ENCODE peak calls at places on chromosome 9, in six cellular contexts. N, R, P, L, K and Y are unnamed samples.

GRCh38 chr9:37839491-37840461 is 39.2 kb downstream of the DCAF10 start:
- DNase-seq in N (no peak), L (peak; percentile 62), R (no peak), K (no peak), P (no peak), Y (peak; percentile 31)

GRCh38 chr9:25415723-25416122 is 262.5 kb downstream of the TUSC1 start:
- DNase-seq in K (no peak), R (no peak), P (no peak), L (no peak), N (no peak), Y (no peak)

GRCh38 chr9:126057036-126057435 is 269.6 kb upstream of the MVB12B start:
- DNase-seq in R (no peak), K (no peak), P (peak; percentile 32), N (no peak), L (no peak), Y (no peak)

GRCh38 chr9:1034271-1034670 is 15.9 kb upstream of the DMRT2 start:
- DNase-seq in K (no peak), L (no peak), R (no peak), P (peak; percentile 10), N (no peak), Y (no peak)

GRCh38 chr9:126745574-126746411 is 59.0 kb upstream of the ZBTB43 start:
- DNase-seq in P (no peak), R (no peak), N (no peak), K (no peak), L (no peak), Y (no peak)

GRCh38 chr9:113543286-113544000 is 79.9 kb downstream of the RGS3 start:
- DNase-seq in N (no peak), P (no peak), K (no peak), R (no peak), L (no peak), Y (no peak)

GRCh38 chr9:133470988-133471387 is 7.9 kb downstream of the SLC2A6 start:
- DNase-seq in L (no peak), N (no peak), P (no peak), R (no peak), K (peak; percentile 42), Y (no peak)

GRCh38 chr9:126261584-126262356 is 64.9 kb upstream of the MVB12B start:
- DNase-seq in K (peak; percentile 7), L (no peak), R (no peak), N (no peak), P (no peak), Y (no peak)

GRCh38 chr9:108654566-108654965 is 201.2 kb downstream of the ACTL7B start:
- DNase-seq in P (no peak), L (peak; percentile 53), R (peak; percentile 67), K (no peak), N (no peak), Y (no peak)

GRCh38 chr9:114894206-114894605 is 36.2 kb downstream of the TNFSF8 start:
- DNase-seq in N (no peak), R (no peak), P (no peak), L (peak; percentile 39), K (no peak), Y (no peak)

GRCh38 chr9:121222524-121223171 is 21.0 kb upstream of the RAB14 start:
- DNase-seq in N (no peak), L (peak; percentile 32), P (peak; percentile 77), K (no peak), R (peak; percentile 37), Y (peak; percentile 98)

GRCh38 chr9:110189001-110189400 is 19.0 kb downstream of the C9orf152 start:
- DNase-seq in P (no peak), L (no peak), R (no peak), N (no peak), K (peak; percentile 84), Y (no peak)

GRCh38 chr9:35398651-35399335 is 91.1 kb upstream of the RUSC2 start:
- DNase-seq in P (no peak), L (no peak), R (no peak), K (no peak), N (no peak), Y (no peak)

GRCh38 chr9:98284754-98285153 is 29.3 kb upstream of the TBC1D2 start:
- DNase-seq in L (no peak), R (no peak), P (no peak), K (no peak), N (no peak), Y (no peak)

GRCh38 chr9:21357479-21358290 is 7.0 kb upstream of the IFNA6 start:
- DNase-seq in P (no peak), L (no peak), R (no peak), N (no peak), K (peak; percentile 1), Y (no peak)

GRCh38 chr9:91193658-91194391 is 167.9 kb downstream of the AUH start:
- DNase-seq in N (no peak), P (no peak), L (peak; percentile 69), K (peak; percentile 92), R (peak; percentile 66), Y (peak; percentile 97)